ENCODE peak calls at places on chromosomes 7 and 10, in five cellular contexts. L is mammary epithelial cell, C is AG04450, J is brain microvascular endothelial cell, R is lung. W is an unnamed sample. For H3K27me3, the result is how much of the 10 kb centered on the place peaks cover.

GRCh38 chr7:125173571-125173970 is 243.9 kb upstream of the POT1 start:
- DNase-seq in L (peak), C (no peak), J (no peak), R (no peak), W (no peak)

GRCh38 chr10:92727550-92727949 is 37.8 kb downstream of the HHEX start:
- DNase-seq in L (no peak), C (no peak), J (no peak), R (no peak), W (no peak)

GRCh38 chr7:140003913-140004382 is 58.8 kb downstream of the PARP12 start:
- DNase-seq in L (peak), C (peak), J (peak), R (no peak), W (no peak)

GRCh38 chr10:30687698-30688213 is 58.2 kb upstream of the LYZL2 start:
- DNase-seq in L (peak), C (peak), J (peak), R (peak), W (no peak)

GRCh38 chr7:46146454-46147255 is 225.6 kb upstream of the IGFBP3 start:
- DNase-seq in L (no peak), C (no peak), J (peak), R (no peak), W (no peak)

GRCh38 chr7:127901895-127902703 is 129.1 kb downstream of the LRRC4 start:
- DNase-seq in L (no peak), C (no peak), J (no peak), R (no peak), W (no peak)

GRCh38 chr10:127921075-127921750 is 14.3 kb downstream of the PTPRE start:
- DNase-seq in L (no peak), C (no peak), J (no peak), R (no peak), W (no peak)

GRCh38 chr7:140358024-140358770 is 40.1 kb downstream of the SLC37A3 start:
- DNase-seq in L (no peak), C (no peak), J (no peak), R (no peak), W (no peak)

GRCh38 chr7:139730746-139731612 is 46.8 kb downstream of the HIPK2 start:
- DNase-seq in L (no peak), C (no peak), J (peak), R (no peak), W (no peak)

GRCh38 chr10:660413-660979 is 29.0 kb downstream of the DIP2C start:
- DNase-seq in L (no peak), C (no peak), J (no peak), R (no peak), W (no peak)

GRCh38 chr7:53351681-53352080 is 316.2 kb downstream of the POM121L12 start:
- DNase-seq in L (no peak), C (no peak), J (no peak), R (no peak), W (no peak)

GRCh38 chr7:159026271-159027047 is 118.2 kb downstream of the VIPR2 start:
- DNase-seq in L (no peak), C (no peak), J (peak), R (no peak), W (no peak)

GRCh38 chr10:90846746-90847145 is 11.1 kb downstream of the HTR7 start:
- DNase-seq in L (peak), C (no peak), J (no peak), R (no peak), W (no peak)

GRCh38 chr10:61172182-61172926 is 228.4 kb upstream of the RHOBTB1 start:
- DNase-seq in L (no peak), C (no peak), J (no peak), R (no peak), W (no peak)

GRCh38 chr7:4791738-4792536 is 16.5 kb downstream of the AP5Z1 start:
- DNase-seq in L (no peak), C (no peak), J (peak), R (peak), W (no peak)

GRCh38 chr10:60314306-60314940 is 75.3 kb downstream of the ANK3 start:
- DNase-seq in L (peak), C (no peak), J (peak), R (no peak), W (no peak)

GRCh38 chr10:22713853-22714523 is 390 bp downstream of the PIP4K2A start:
- DNase-seq in L (peak), C (no peak), J (no peak), R (peak), W (no peak)

GRCh38 chr7:1240917-1241509 is 8.3 kb downstream of the UNCX start:
- DNase-seq in L (no peak), C (no peak), J (no peak), R (no peak), W (no peak)

GRCh38 chr7:105323366-105323765 is 65.4 kb downstream of the SRPK2 start:
- DNase-seq in L (no peak), C (no peak), J (no peak), R (no peak), W (no peak)

GRCh38 chr10:11906714-11907113 is 83.6 kb downstream of the PROSER2 start:
- DNase-seq in L (no peak), C (no peak), J (no peak), R (no peak), W (peak)

GRCh38 chr10:133097418-133097817 is 9.7 kb downstream of the ADGRA1 start:
- DNase-seq in L (no peak), C (no peak), J (no peak), R (no peak), W (no peak)

GRCh38 chr7:33539198-33539597 is 366.1 kb upstream of the BMPER start:
- DNase-seq in L (no peak), C (no peak), J (no peak), R (no peak), W (no peak)

GRCh38 chr10:17021661-17022060 is 108.0 kb downstream of the CUBN start:
- DNase-seq in L (no peak), C (no peak), J (no peak), R (no peak), W (no peak)

GRCh38 chr10:110105873-110106272 is 98.1 kb downstream of the ADD3 start:
- DNase-seq in L (no peak), C (no peak), J (no peak), R (no peak), W (no peak)
- TF ChIP-seq CTCF in L (no peak), C (no peak), J (no peak), R (no peak), W (no peak)

GRCh38 chr7:90816511-90817142 is 220.5 kb downstream of the CDK14 start:
- DNase-seq in L (peak), C (peak), J (peak), R (no peak), W (no peak)
- H3K4me3 ChIP-seq in L (no peak), C (no peak), J (no peak), R (no peak), W (no peak)

GRCh38 chr10:117535752-117536358 is 6.7 kb upstream of the EMX2 start:
- DNase-seq in L (no peak), C (no peak), J (no peak), R (no peak), W (no peak)

GRCh38 chr10:117533507-117534281 is 8.9 kb upstream of the EMX2 start:
- DNase-seq in L (no peak), C (no peak), J (no peak), R (no peak), W (no peak)

GRCh38 chr10:117532451-117533107 is 10.0 kb upstream of the EMX2 start:
- DNase-seq in L (no peak), C (no peak), J (no peak), R (no peak), W (no peak)

GRCh38 chr10:117535045-117535751 is 7.3 kb upstream of the EMX2 start:
- DNase-seq in L (no peak), C (no peak), J (no peak), R (no peak), W (no peak)

GRCh38 chr10:117534321-117535044 is 8.1 kb upstream of the EMX2 start:
- DNase-seq in L (no peak), C (no peak), J (no peak), R (no peak), W (no peak)
- H3K27me3 ChIP-seq in L (half or more), C (half or more), J (half or more), R (under half), W (half or more)

GRCh38 chr10:47309403-47310089 is 9.5 kb downstream of the GDF10 start:
- DNase-seq in L (no peak), C (no peak), J (no peak), R (no peak), W (no peak)
- TF ChIP-seq CTCF in L (peak), C (peak), J (peak), R (no peak), W (no peak)

DNA sequence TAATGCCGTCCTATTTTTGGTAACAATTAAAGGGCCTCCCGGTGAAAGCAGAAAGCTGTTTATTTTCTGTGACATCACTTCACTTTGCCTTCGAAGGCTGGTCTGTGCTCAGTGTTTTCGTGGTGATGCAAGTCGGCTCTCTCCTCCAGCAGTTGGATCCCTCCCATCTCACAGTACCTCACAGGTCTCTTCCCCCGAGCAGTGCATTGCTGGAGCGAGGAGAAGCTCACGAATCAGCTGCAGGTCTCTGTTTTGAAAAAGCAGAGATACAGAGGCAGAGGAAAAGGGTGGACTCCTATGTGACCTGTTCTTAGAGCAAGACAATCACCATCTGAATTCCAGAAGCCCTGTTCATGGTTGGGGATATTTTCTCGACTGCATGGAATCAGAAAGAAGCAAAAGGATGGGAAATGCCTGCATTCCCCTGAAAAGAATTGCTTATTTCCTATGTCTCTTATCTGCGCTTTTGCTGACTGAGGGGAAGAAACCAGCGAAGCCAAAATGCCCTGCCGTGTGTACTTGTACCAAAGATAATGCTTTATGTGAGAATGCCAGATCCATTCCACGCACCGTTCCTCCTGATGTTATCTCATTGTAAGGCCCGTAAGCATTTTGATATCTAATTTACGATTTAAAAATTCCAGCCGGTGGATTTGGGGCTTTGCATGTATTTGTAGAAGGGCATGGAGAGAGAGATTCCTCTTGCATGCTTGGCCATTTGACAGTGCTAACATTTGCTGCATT is at the start of gene LGI1:
- DNase-seq in L (no peak), C (no peak), J (no peak), R (no peak), W (no peak)
- H3K4me3 ChIP-seq in L (no peak), C (no peak), J (no peak), R (no peak), W (no peak)

GRCh38 chr7:32298403-32299132 is 191.6 kb downstream of the LSM5 start:
- DNase-seq in L (peak), C (no peak), J (no peak), R (no peak), W (no peak)
- H3K27me3 ChIP-seq in L (under half), C (under half), J (under half), R (under half), W (half or more)

DNA sequence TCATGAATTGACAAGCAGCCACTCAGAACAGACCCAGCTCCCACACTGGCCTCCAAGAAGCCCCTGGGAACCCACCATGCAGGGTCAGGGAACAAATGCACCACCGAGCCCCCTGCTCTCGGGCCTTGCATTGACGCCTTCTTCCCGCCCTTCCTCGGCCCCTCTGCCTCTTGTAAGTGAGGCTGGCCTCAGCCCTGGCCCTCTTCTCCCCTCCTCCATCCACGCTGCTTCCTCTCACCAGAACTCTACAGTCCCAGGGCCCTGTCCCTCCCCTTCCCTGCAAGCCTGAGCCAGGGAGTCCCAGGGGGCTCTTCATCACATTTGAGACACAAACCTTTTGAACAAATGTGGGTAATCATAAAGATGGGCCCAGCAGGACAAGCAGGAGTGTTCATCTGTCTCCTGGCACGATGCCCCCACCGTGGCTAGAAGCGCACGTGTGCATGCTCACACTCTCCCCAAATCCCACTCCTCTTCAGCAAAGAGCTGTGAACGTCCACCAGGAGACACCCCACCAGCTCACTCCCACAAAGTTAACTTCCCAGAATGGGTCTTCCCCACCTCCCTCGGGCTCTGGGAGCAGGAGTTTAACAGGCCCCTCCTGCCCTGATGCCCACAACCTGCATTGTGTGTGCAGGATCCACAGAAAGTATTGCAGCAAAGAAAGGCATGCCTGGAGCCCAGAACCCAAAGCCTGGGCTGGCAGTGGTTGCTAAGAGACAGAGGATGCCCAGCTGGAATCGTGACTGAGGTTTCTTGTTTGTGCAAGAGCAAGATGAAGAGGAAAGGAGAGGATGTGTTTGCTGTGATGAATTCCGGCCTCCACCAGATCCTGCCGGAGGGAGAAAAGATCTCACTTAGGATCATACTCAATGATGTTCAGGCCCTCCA is 57.6 kb downstream of the SLIT1 start:
- DNase-seq in L (peak), C (no peak), J (no peak), R (no peak), W (no peak)
- TF ChIP-seq CTCF in L (no peak), C (no peak), J (no peak), R (no peak), W (no peak)

W was measured in RWPE2.